ENCODE peak calls at places on chromosome 10, in six cellular contexts. One of them, this sample, is unnamed.

GRCh38 chr10:4947635-4948596 is 15.3 kb upstream of the AKR1C1 start:
- DNase-seq in left kidney: no peak
- DNase-seq in T-cell: no peak
- DNase-seq in endodermal cell: no peak
- DNase-seq in left cardiac atrium: no peak
- DNase-seq in activated CD8-positive, alpha-beta memory T cell treated with anti-CD3 and anti-CD28 coated beads, Interleukin-2, amount 50 U/mL, for 48 hours: no peak
- DNase-seq in this sample: no peak

GRCh38 chr10:116737582-116738358 is 4.6 kb downstream of the HSPA12A start:
- DNase-seq in left kidney: peak
- DNase-seq in T-cell: no peak
- DNase-seq in endodermal cell: peak
- DNase-seq in left cardiac atrium: no peak
- DNase-seq in activated CD8-positive, alpha-beta memory T cell treated with anti-CD3 and anti-CD28 coated beads, Interleukin-2, amount 50 U/mL, for 48 hours: no peak
- DNase-seq in this sample: peak

GRCh38 chr10:62742447-62743105 is 61.9 kb upstream of the ADO start:
- DNase-seq in left kidney: no peak
- DNase-seq in T-cell: no peak
- DNase-seq in endodermal cell: no peak
- DNase-seq in left cardiac atrium: no peak
- DNase-seq in activated CD8-positive, alpha-beta memory T cell treated with anti-CD3 and anti-CD28 coated beads, Interleukin-2, amount 50 U/mL, for 48 hours: no peak
- DNase-seq in this sample: no peak

GRCh38 chr10:27783660-27784059 is 38.0 kb upstream of the MKX start:
- DNase-seq in left kidney: peak
- DNase-seq in T-cell: peak
- DNase-seq in endodermal cell: peak
- DNase-seq in left cardiac atrium: no peak
- DNase-seq in activated CD8-positive, alpha-beta memory T cell treated with anti-CD3 and anti-CD28 coated beads, Interleukin-2, amount 50 U/mL, for 48 hours: no peak
- DNase-seq in this sample: peak

GRCh38 chr10:104267721-104268690 is 978 bp upstream of the GSTO2 start:
- DNase-seq in left kidney: no peak
- DNase-seq in T-cell: no peak
- DNase-seq in endodermal cell: no peak
- DNase-seq in left cardiac atrium: no peak
- DNase-seq in activated CD8-positive, alpha-beta memory T cell treated with anti-CD3 and anti-CD28 coated beads, Interleukin-2, amount 50 U/mL, for 48 hours: peak
- DNase-seq in this sample: no peak

GRCh38 chr10:31650010-31650409 is 278.6 kb downstream of the ARHGAP12 start:
- DNase-seq in left kidney: peak
- DNase-seq in T-cell: no peak
- DNase-seq in endodermal cell: no peak
- DNase-seq in left cardiac atrium: peak
- DNase-seq in activated CD8-positive, alpha-beta memory T cell treated with anti-CD3 and anti-CD28 coated beads, Interleukin-2, amount 50 U/mL, for 48 hours: no peak
- DNase-seq in this sample: no peak

GRCh38 chr10:105742184-105742583 is 1101.1 kb downstream of the SORCS3 start:
- DNase-seq in left kidney: no peak
- DNase-seq in T-cell: no peak
- DNase-seq in endodermal cell: no peak
- DNase-seq in left cardiac atrium: no peak
- DNase-seq in activated CD8-positive, alpha-beta memory T cell treated with anti-CD3 and anti-CD28 coated beads, Interleukin-2, amount 50 U/mL, for 48 hours: no peak
- DNase-seq in this sample: no peak

GRCh38 chr10:30431435-30431911 is 2.5 kb upstream of the MAP3K8 start:
- DNase-seq in left kidney: no peak
- DNase-seq in T-cell: no peak
- DNase-seq in endodermal cell: no peak
- DNase-seq in left cardiac atrium: peak
- DNase-seq in activated CD8-positive, alpha-beta memory T cell treated with anti-CD3 and anti-CD28 coated beads, Interleukin-2, amount 50 U/mL, for 48 hours: no peak
- DNase-seq in this sample: no peak

GRCh38 chr10:122149607-122150505 is 121.2 kb upstream of the BTBD16 start:
- DNase-seq in left kidney: peak
- DNase-seq in T-cell: no peak
- DNase-seq in endodermal cell: peak
- DNase-seq in left cardiac atrium: peak
- DNase-seq in activated CD8-positive, alpha-beta memory T cell treated with anti-CD3 and anti-CD28 coated beads, Interleukin-2, amount 50 U/mL, for 48 hours: no peak
- DNase-seq in this sample: no peak

GRCh38 chr10:63707254-63707910 is 186.2 kb downstream of the REEP3 start:
- DNase-seq in left kidney: no peak
- DNase-seq in T-cell: no peak
- DNase-seq in endodermal cell: no peak
- DNase-seq in left cardiac atrium: no peak
- DNase-seq in activated CD8-positive, alpha-beta memory T cell treated with anti-CD3 and anti-CD28 coated beads, Interleukin-2, amount 50 U/mL, for 48 hours: no peak
- DNase-seq in this sample: no peak

GRCh38 chr10:66365686-66366085 is 560.1 kb upstream of the LRRTM3 start:
- DNase-seq in left kidney: no peak
- DNase-seq in T-cell: no peak
- DNase-seq in endodermal cell: no peak
- DNase-seq in left cardiac atrium: no peak
- DNase-seq in activated CD8-positive, alpha-beta memory T cell treated with anti-CD3 and anti-CD28 coated beads, Interleukin-2, amount 50 U/mL, for 48 hours: no peak
- DNase-seq in this sample: no peak

GRCh38 chr10:13239923-13240322 is 5.7 kb upstream of the UCMA start:
- DNase-seq in left kidney: no peak
- DNase-seq in T-cell: no peak
- DNase-seq in endodermal cell: no peak
- DNase-seq in left cardiac atrium: no peak
- DNase-seq in activated CD8-positive, alpha-beta memory T cell treated with anti-CD3 and anti-CD28 coated beads, Interleukin-2, amount 50 U/mL, for 48 hours: no peak
- DNase-seq in this sample: no peak

GRCh38 chr10:26869528-26869927 is 8.8 kb upstream of the ABI1 start:
- DNase-seq in left kidney: no peak
- DNase-seq in T-cell: no peak
- DNase-seq in endodermal cell: no peak
- DNase-seq in left cardiac atrium: no peak
- DNase-seq in activated CD8-positive, alpha-beta memory T cell treated with anti-CD3 and anti-CD28 coated beads, Interleukin-2, amount 50 U/mL, for 48 hours: no peak
- DNase-seq in this sample: no peak

GRCh38 chr10:86775056-86775858 is 18.8 kb downstream of the BMPR1A start:
- DNase-seq in left kidney: no peak
- DNase-seq in T-cell: no peak
- DNase-seq in endodermal cell: no peak
- DNase-seq in left cardiac atrium: no peak
- DNase-seq in activated CD8-positive, alpha-beta memory T cell treated with anti-CD3 and anti-CD28 coated beads, Interleukin-2, amount 50 U/mL, for 48 hours: no peak
- DNase-seq in this sample: no peak

GRCh38 chr10:10662720-10663467 is 354.8 kb upstream of the CELF2 start:
- DNase-seq in left kidney: no peak
- DNase-seq in T-cell: no peak
- DNase-seq in endodermal cell: no peak
- DNase-seq in left cardiac atrium: no peak
- DNase-seq in activated CD8-positive, alpha-beta memory T cell treated with anti-CD3 and anti-CD28 coated beads, Interleukin-2, amount 50 U/mL, for 48 hours: no peak
- DNase-seq in this sample: no peak

GRCh38 chr10:71443676-71444075 is 47.0 kb downstream of the CDH23 start:
- DNase-seq in left kidney: peak
- DNase-seq in T-cell: no peak
- DNase-seq in endodermal cell: peak
- DNase-seq in left cardiac atrium: no peak
- DNase-seq in activated CD8-positive, alpha-beta memory T cell treated with anti-CD3 and anti-CD28 coated beads, Interleukin-2, amount 50 U/mL, for 48 hours: no peak
- DNase-seq in this sample: peak

GRCh38 chr10:112950714-112951348 is 784 bp downstream of the TCF7L2 start:
- DNase-seq in left kidney: peak
- DNase-seq in T-cell: peak
- DNase-seq in endodermal cell: peak
- DNase-seq in left cardiac atrium: peak
- DNase-seq in activated CD8-positive, alpha-beta memory T cell treated with anti-CD3 and anti-CD28 coated beads, Interleukin-2, amount 50 U/mL, for 48 hours: peak
- DNase-seq in this sample: no peak

GRCh38 chr10:125531470-125531869 is 151.5 kb downstream of the TEX36 start:
- DNase-seq in left kidney: peak
- DNase-seq in T-cell: no peak
- DNase-seq in endodermal cell: no peak
- DNase-seq in left cardiac atrium: no peak
- DNase-seq in activated CD8-positive, alpha-beta memory T cell treated with anti-CD3 and anti-CD28 coated beads, Interleukin-2, amount 50 U/mL, for 48 hours: no peak
- DNase-seq in this sample: no peak

GRCh38 chr10:121462955-121463354 is 135.3 kb downstream of the FGFR2 start:
- DNase-seq in left kidney: no peak
- DNase-seq in T-cell: no peak
- DNase-seq in endodermal cell: no peak
- DNase-seq in left cardiac atrium: no peak
- DNase-seq in activated CD8-positive, alpha-beta memory T cell treated with anti-CD3 and anti-CD28 coated beads, Interleukin-2, amount 50 U/mL, for 48 hours: no peak
- DNase-seq in this sample: no peak

GRCh38 chr10:75941181-75941580 is 509.8 kb downstream of the LRMDA start:
- DNase-seq in left kidney: no peak
- DNase-seq in T-cell: no peak
- DNase-seq in endodermal cell: no peak
- DNase-seq in left cardiac atrium: no peak
- DNase-seq in activated CD8-positive, alpha-beta memory T cell treated with anti-CD3 and anti-CD28 coated beads, Interleukin-2, amount 50 U/mL, for 48 hours: no peak
- DNase-seq in this sample: no peak

GRCh38 chr10:586716-587115 is 102.8 kb downstream of the DIP2C start:
- DNase-seq in left kidney: no peak
- DNase-seq in T-cell: no peak
- DNase-seq in endodermal cell: no peak
- DNase-seq in left cardiac atrium: no peak
- DNase-seq in activated CD8-positive, alpha-beta memory T cell treated with anti-CD3 and anti-CD28 coated beads, Interleukin-2, amount 50 U/mL, for 48 hours: no peak
- DNase-seq in this sample: no peak

GRCh38 chr10:89280501-89280900 is 21.3 kb upstream of the IFIT2 start:
- DNase-seq in left kidney: no peak
- DNase-seq in T-cell: no peak
- DNase-seq in endodermal cell: no peak
- DNase-seq in left cardiac atrium: no peak
- DNase-seq in activated CD8-positive, alpha-beta memory T cell treated with anti-CD3 and anti-CD28 coated beads, Interleukin-2, amount 50 U/mL, for 48 hours: no peak
- DNase-seq in this sample: no peak

GRCh38 chr10:59206204-59206720 is 29.8 kb downstream of the PHYHIPL start:
- DNase-seq in left kidney: no peak
- DNase-seq in T-cell: no peak
- DNase-seq in endodermal cell: no peak
- DNase-seq in left cardiac atrium: no peak
- DNase-seq in activated CD8-positive, alpha-beta memory T cell treated with anti-CD3 and anti-CD28 coated beads, Interleukin-2, amount 50 U/mL, for 48 hours: no peak
- DNase-seq in this sample: no peak

GRCh38 chr10:32971536-32972091 is 13.6 kb upstream of the ITGB1 start:
- DNase-seq in left kidney: no peak
- DNase-seq in T-cell: no peak
- DNase-seq in endodermal cell: no peak
- DNase-seq in left cardiac atrium: no peak
- DNase-seq in activated CD8-positive, alpha-beta memory T cell treated with anti-CD3 and anti-CD28 coated beads, Interleukin-2, amount 50 U/mL, for 48 hours: no peak
- DNase-seq in this sample: no peak

GRCh38 chr10:132899751-132900065 is 42.7 kb downstream of the CFAP46 start:
- DNase-seq in left kidney: no peak
- DNase-seq in T-cell: no peak
- DNase-seq in endodermal cell: no peak
- DNase-seq in left cardiac atrium: peak
- DNase-seq in activated CD8-positive, alpha-beta memory T cell treated with anti-CD3 and anti-CD28 coated beads, Interleukin-2, amount 50 U/mL, for 48 hours: no peak
- DNase-seq in this sample: no peak

GRCh38 chr10:132388901-132389630 is 7.9 kb upstream of the PWWP2B start:
- DNase-seq in left kidney: peak
- DNase-seq in T-cell: no peak
- DNase-seq in endodermal cell: peak
- DNase-seq in left cardiac atrium: peak
- DNase-seq in activated CD8-positive, alpha-beta memory T cell treated with anti-CD3 and anti-CD28 coated beads, Interleukin-2, amount 50 U/mL, for 48 hours: no peak
- DNase-seq in this sample: peak

GRCh38 chr10:72076756-72077155 is 11.6 kb downstream of the SPOCK2 start:
- DNase-seq in left kidney: no peak
- DNase-seq in T-cell: no peak
- DNase-seq in endodermal cell: no peak
- DNase-seq in left cardiac atrium: no peak
- DNase-seq in activated CD8-positive, alpha-beta memory T cell treated with anti-CD3 and anti-CD28 coated beads, Interleukin-2, amount 50 U/mL, for 48 hours: no peak
- DNase-seq in this sample: no peak

GRCh38 chr10:13916384-13916947 is 329.7 kb downstream of the PRPF18 start:
- DNase-seq in left kidney: no peak
- DNase-seq in T-cell: no peak
- DNase-seq in endodermal cell: no peak
- DNase-seq in left cardiac atrium: no peak
- DNase-seq in activated CD8-positive, alpha-beta memory T cell treated with anti-CD3 and anti-CD28 coated beads, Interleukin-2, amount 50 U/mL, for 48 hours: no peak
- DNase-seq in this sample: no peak

GRCh38 chr10:27328946-27329345 is 88.3 kb upstream of the ACBD5 start:
- DNase-seq in left kidney: no peak
- DNase-seq in T-cell: no peak
- DNase-seq in endodermal cell: no peak
- DNase-seq in left cardiac atrium: no peak
- DNase-seq in activated CD8-positive, alpha-beta memory T cell treated with anti-CD3 and anti-CD28 coated beads, Interleukin-2, amount 50 U/mL, for 48 hours: no peak
- DNase-seq in this sample: no peak

GRCh38 chr10:69477968-69478597 is 26.8 kb downstream of the TSPAN15 start:
- DNase-seq in left kidney: no peak
- DNase-seq in T-cell: no peak
- DNase-seq in endodermal cell: no peak
- DNase-seq in left cardiac atrium: no peak
- DNase-seq in activated CD8-positive, alpha-beta memory T cell treated with anti-CD3 and anti-CD28 coated beads, Interleukin-2, amount 50 U/mL, for 48 hours: no peak
- DNase-seq in this sample: no peak

GRCh38 chr10:29428486-29428885 is 139.6 kb downstream of the LYZL1 start:
- DNase-seq in left kidney: no peak
- DNase-seq in T-cell: no peak
- DNase-seq in endodermal cell: no peak
- DNase-seq in left cardiac atrium: no peak
- DNase-seq in activated CD8-positive, alpha-beta memory T cell treated with anti-CD3 and anti-CD28 coated beads, Interleukin-2, amount 50 U/mL, for 48 hours: no peak
- DNase-seq in this sample: no peak

GRCh38 chr10:88754272-88754671 is 5.5 kb upstream of the LIPN start:
- DNase-seq in left kidney: no peak
- DNase-seq in T-cell: no peak
- DNase-seq in endodermal cell: no peak
- DNase-seq in left cardiac atrium: no peak
- DNase-seq in activated CD8-positive, alpha-beta memory T cell treated with anti-CD3 and anti-CD28 coated beads, Interleukin-2, amount 50 U/mL, for 48 hours: no peak
- DNase-seq in this sample: no peak